ENCODE peak calls at places on chromosomes 4 and X, in four cellular contexts. One of them, this sample, is unnamed.

GRCh38 chr4:93312299-93312698 is 516.3 kb upstream of the ATOH1 start:
- DNase-seq in stimulated activated CD8-positive, alpha-beta memory T cell treated with anti-CD3 and anti-CD28 coated beads, Interleukin-7, amount 100 ng/mL, for 1 hour: no peak
- DNase-seq in NCI-H774: no peak
- DNase-seq in iris pigment epithelial cell: no peak
- DNase-seq in this sample: no peak

GRCh38 chr4:78308517-78308916 is 243.1 kb upstream of the ANXA3 start:
- DNase-seq in stimulated activated CD8-positive, alpha-beta memory T cell treated with anti-CD3 and anti-CD28 coated beads, Interleukin-7, amount 100 ng/mL, for 1 hour: no peak
- DNase-seq in NCI-H774: no peak
- DNase-seq in iris pigment epithelial cell: no peak
- DNase-seq in this sample: no peak

GRCh38 chr4:40688446-40689095 is 58.9 kb upstream of the RBM47 start:
- DNase-seq in stimulated activated CD8-positive, alpha-beta memory T cell treated with anti-CD3 and anti-CD28 coated beads, Interleukin-7, amount 100 ng/mL, for 1 hour: no peak
- DNase-seq in NCI-H774: no peak
- DNase-seq in iris pigment epithelial cell: no peak
- DNase-seq in this sample: no peak

GRCh38 chrX:39815621-39816020 is 282.1 kb downstream of the BCOR start:
- DNase-seq in stimulated activated CD8-positive, alpha-beta memory T cell treated with anti-CD3 and anti-CD28 coated beads, Interleukin-7, amount 100 ng/mL, for 1 hour: no peak
- DNase-seq in NCI-H774: no peak
- DNase-seq in iris pigment epithelial cell: no peak
- DNase-seq in this sample: no peak

GRCh38 chrX:12751887-12752286 is 39.3 kb upstream of the PRPS2 start:
- DNase-seq in stimulated activated CD8-positive, alpha-beta memory T cell treated with anti-CD3 and anti-CD28 coated beads, Interleukin-7, amount 100 ng/mL, for 1 hour: no peak
- DNase-seq in NCI-H774: no peak
- DNase-seq in iris pigment epithelial cell: no peak
- DNase-seq in this sample: no peak

GRCh38 chr4:101125045-101125713 is 222.1 kb downstream of the PPP3CA start:
- DNase-seq in stimulated activated CD8-positive, alpha-beta memory T cell treated with anti-CD3 and anti-CD28 coated beads, Interleukin-7, amount 100 ng/mL, for 1 hour: no peak
- DNase-seq in NCI-H774: no peak
- DNase-seq in iris pigment epithelial cell: no peak
- DNase-seq in this sample: no peak

GRCh38 chr4:183798249-183798920 is 106.7 kb upstream of the STOX2 start:
- DNase-seq in stimulated activated CD8-positive, alpha-beta memory T cell treated with anti-CD3 and anti-CD28 coated beads, Interleukin-7, amount 100 ng/mL, for 1 hour: no peak
- DNase-seq in NCI-H774: no peak
- DNase-seq in iris pigment epithelial cell: no peak
- DNase-seq in this sample: no peak

GRCh38 chr4:158670975-158671664 is 567 bp downstream of the C4orf46 start:
- DNase-seq in stimulated activated CD8-positive, alpha-beta memory T cell treated with anti-CD3 and anti-CD28 coated beads, Interleukin-7, amount 100 ng/mL, for 1 hour: no peak
- DNase-seq in NCI-H774: peak; percentile 16
- DNase-seq in iris pigment epithelial cell: peak; percentile 82
- DNase-seq in this sample: peak; percentile 92

GRCh38 chrX:120768254-120768653 is 107.4 kb downstream of the CT47B1 start:
- DNase-seq in stimulated activated CD8-positive, alpha-beta memory T cell treated with anti-CD3 and anti-CD28 coated beads, Interleukin-7, amount 100 ng/mL, for 1 hour: no peak
- DNase-seq in NCI-H774: no peak
- DNase-seq in iris pigment epithelial cell: no peak
- DNase-seq in this sample: no peak

This sample was measured in adipocyte.